ENCODE peak calls at places on chromosomes 12 and 14, in five cellular contexts. C is thoracic aorta, V is psoas muscle, Y is AG04450, M is fibroblast of lung. X is an unnamed sample.

GRCh38 chr14:101116065-101116464 is 212.5 kb upstream of the RTL1 start:
- DNase-seq in C (no peak), V (no peak), Y (no peak), M (no peak), X (no peak)

GRCh38 chr12:111635524-111635923 is 36.4 kb upstream of the ATXN2 start:
- DNase-seq in C (no peak), V (no peak), Y (no peak), M (peak), X (no peak)

GRCh38 chr12:76080729-76081415 is 3.6 kb downstream of the NAP1L1 start:
- DNase-seq in C (no peak), V (no peak), Y (no peak), M (peak), X (no peak)

GRCh38 chr12:108696111-108696995 is 35.0 kb downstream of the CORO1C start:
- DNase-seq in C (no peak), V (no peak), Y (peak), M (peak), X (no peak)

GRCh38 chr12:107415066-107415465 is 270.5 kb upstream of the PWP1 start:
- DNase-seq in C (no peak), V (no peak), Y (no peak), M (peak), X (no peak)

GRCh38 chr12:26786491-26787124 is 46.4 kb downstream of the ITPR2 start:
- DNase-seq in C (no peak), V (no peak), Y (no peak), M (no peak), X (peak)

GRCh38 chr12:4745249-4745648 is 25.0 kb downstream of the GALNT8 start:
- DNase-seq in C (no peak), V (no peak), Y (no peak), M (no peak), X (peak)

GRCh38 chr12:3133410-3133793 is 56.2 kb downstream of the TSPAN9 start:
- DNase-seq in C (no peak), V (no peak), Y (no peak), M (no peak), X (no peak)

GRCh38 chr12:131927110-131928079 is 1.7 kb upstream of the PUS1 start:
- DNase-seq in C (no peak), V (no peak), Y (no peak), M (no peak), X (no peak)

GRCh38 chr12:53499261-53500118 is at the start of gene MAP3K12:
- DNase-seq in C (no peak), V (peak), Y (no peak), M (peak), X (peak)

GRCh38 chr14:91835920-91836843 is 31.2 kb downstream of the TC2N start:
- DNase-seq in C (no peak), V (peak), Y (no peak), M (no peak), X (peak)

GRCh38 chr12:64639466-64639865 is 29.2 kb downstream of the RASSF3 start:
- DNase-seq in C (no peak), V (no peak), Y (no peak), M (no peak), X (no peak)

GRCh38 chr12:5456025-5456424 is 24.1 kb downstream of the NTF3 start:
- DNase-seq in C (no peak), V (no peak), Y (no peak), M (no peak), X (no peak)

GRCh38 chr14:73802431-73803188 is 49.0 kb upstream of the PTGR2 start:
- DNase-seq in C (no peak), V (no peak), Y (no peak), M (no peak), X (no peak)

GRCh38 chr12:65895031-65895430 is 70.7 kb downstream of the HMGA2 start:
- DNase-seq in C (no peak), V (no peak), Y (no peak), M (no peak), X (no peak)

GRCh38 chr12:57735198-57735855 is 3.2 kb downstream of the AGAP2 start:
- DNase-seq in C (no peak), V (no peak), Y (no peak), M (no peak), X (no peak)

GRCh38 chr14:60658116-60658515 is 8.8 kb upstream of the SIX1 start:
- DNase-seq in C (no peak), V (no peak), Y (no peak), M (no peak), X (no peak)

GRCh38 chr14:51539571-51540037 is 112.1 kb upstream of the FRMD6 start:
- DNase-seq in C (no peak), V (no peak), Y (peak), M (peak), X (no peak)

GRCh38 chr14:73591690-73592448 is at the start of gene ACOT4:
- DNase-seq in C (no peak), V (no peak), Y (no peak), M (peak), X (no peak)

GRCh38 chr12:114993202-114993601 is 309.2 kb upstream of the TBX3 start:
- DNase-seq in C (no peak), V (no peak), Y (no peak), M (no peak), X (no peak)

GRCh38 chr12:111773801-111774551 is 7.2 kb downstream of the ALDH2 start:
- DNase-seq in C (no peak), V (peak), Y (peak), M (peak), X (peak)

GRCh38 chr12:124913474-124914391 is 717 bp downstream of the UBC start:
- DNase-seq in C (peak), V (peak), Y (no peak), M (peak), X (peak)

GRCh38 chr14:69079188-69079742 is 73.7 kb downstream of the DCAF5 start:
- DNase-seq in C (no peak), V (no peak), Y (peak), M (peak), X (no peak)

GRCh38 chr14:106185837-106186233 is 659.5 kb downstream of the TMEM121 start:
- DNase-seq in C (no peak), V (no peak), Y (no peak), M (no peak), X (no peak)

GRCh38 chr14:34098045-34098984 is 147.4 kb upstream of the EGLN3 start:
- DNase-seq in C (no peak), V (peak), Y (no peak), M (peak), X (peak)

GRCh38 chr12:54719691-54720090 is 71.5 kb upstream of the DCD start:
- DNase-seq in C (no peak), V (no peak), Y (no peak), M (no peak), X (no peak)

GRCh38 chr14:42222924-42223471 is 616.3 kb downstream of the LRFN5 start:
- DNase-seq in C (no peak), V (no peak), Y (peak), M (peak), X (no peak)

GRCh38 chr14:51093371-51094281 is 1.3 kb downstream of the TRIM9 start:
- DNase-seq in C (no peak), V (peak), Y (no peak), M (peak), X (no peak)

GRCh38 chr12:66066071-66066928 is 64.2 kb downstream of the LLPH start:
- DNase-seq in C (no peak), V (no peak), Y (peak), M (peak), X (no peak)

GRCh38 chr14:97523936-97524335 is 726.8 kb downstream of the VRK1 start:
- DNase-seq in C (no peak), V (no peak), Y (no peak), M (peak), X (no peak)

GRCh38 chr12:54280401-54281260 is at the start of gene HNRNPA1:
- DNase-seq in C (peak), V (peak), Y (peak), M (peak), X (peak)

GRCh38 chr14:65303185-65303901 is 109.2 kb upstream of the FUT8 start:
- DNase-seq in C (no peak), V (no peak), Y (no peak), M (peak), X (no peak)

GRCh38 chr12:51370667-51371066 is 20.5 kb downstream of the GALNT6 start:
- DNase-seq in C (no peak), V (no peak), Y (no peak), M (no peak), X (no peak)

GRCh38 chr12:51373222-51373621 is 18.0 kb downstream of the GALNT6 start:
- DNase-seq in C (no peak), V (no peak), Y (no peak), M (no peak), X (no peak)

GRCh38 chr12:51369581-51369980 is 21.6 kb downstream of the GALNT6 start:
- DNase-seq in C (no peak), V (no peak), Y (no peak), M (no peak), X (no peak)

GRCh38 chr12:51372021-51372420 is 19.2 kb downstream of the GALNT6 start:
- DNase-seq in C (no peak), V (no peak), Y (no peak), M (no peak), X (no peak)

GRCh38 chr12:51371295-51371953 is 19.8 kb downstream of the GALNT6 start:
- DNase-seq in C (peak), V (peak), Y (peak), M (peak), X (peak)
- H3K27ac ChIP-seq in C (peak), V (peak), Y (peak), M (peak), X (no peak)

DNA sequence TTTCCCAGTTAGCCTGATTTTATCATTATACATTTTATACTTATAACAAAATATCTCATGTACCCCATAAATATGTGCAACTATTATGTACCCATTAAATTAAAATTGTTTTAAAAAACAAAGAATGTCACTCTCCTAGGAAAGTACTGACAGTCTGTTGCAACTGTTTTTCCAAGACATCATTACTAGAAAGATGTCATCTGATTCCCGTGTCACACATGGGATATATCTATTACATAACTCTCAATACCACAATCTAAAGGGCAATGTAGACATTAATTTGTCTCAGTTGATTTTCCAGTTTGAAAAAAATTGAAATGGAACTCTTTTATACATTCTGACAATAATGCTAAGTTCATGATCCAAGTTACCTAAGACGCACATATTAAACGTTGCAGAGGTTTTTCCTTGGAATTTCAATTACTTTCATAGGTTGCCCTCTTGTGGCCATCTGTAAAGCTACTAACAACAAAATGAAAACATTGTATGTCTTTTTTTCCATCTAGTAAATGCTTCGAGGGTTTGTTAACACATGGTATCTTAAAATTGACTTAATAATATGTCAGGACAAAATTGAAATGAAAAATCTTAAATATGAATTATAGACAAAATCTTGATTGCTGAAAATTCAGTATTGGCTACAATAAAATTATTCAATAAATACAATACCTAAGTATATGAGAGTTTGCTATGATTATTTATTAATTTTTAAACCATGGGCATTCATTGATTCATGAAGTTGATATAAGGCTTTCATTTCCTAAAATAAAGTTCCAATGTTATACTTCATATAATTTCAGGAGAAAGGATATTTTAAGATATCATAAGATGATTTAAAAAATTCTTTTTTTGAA is 131.6 kb downstream of the PPFIA2 start:
- DNase-seq in C (no peak), V (no peak), Y (peak), M (peak), X (no peak)
- TF ChIP-seq CTCF in C (peak), V (peak), Y (peak), M (peak), X (peak)

GRCh38 chr12:30853561-30854133 is 72.9 kb upstream of the TSPAN11 start:
- DNase-seq in C (no peak), V (no peak), Y (no peak), M (no peak), X (no peak)
- H3K4me3 ChIP-seq in C (no peak), V (no peak), Y (no peak), M (no peak), X (no peak)

DNA sequence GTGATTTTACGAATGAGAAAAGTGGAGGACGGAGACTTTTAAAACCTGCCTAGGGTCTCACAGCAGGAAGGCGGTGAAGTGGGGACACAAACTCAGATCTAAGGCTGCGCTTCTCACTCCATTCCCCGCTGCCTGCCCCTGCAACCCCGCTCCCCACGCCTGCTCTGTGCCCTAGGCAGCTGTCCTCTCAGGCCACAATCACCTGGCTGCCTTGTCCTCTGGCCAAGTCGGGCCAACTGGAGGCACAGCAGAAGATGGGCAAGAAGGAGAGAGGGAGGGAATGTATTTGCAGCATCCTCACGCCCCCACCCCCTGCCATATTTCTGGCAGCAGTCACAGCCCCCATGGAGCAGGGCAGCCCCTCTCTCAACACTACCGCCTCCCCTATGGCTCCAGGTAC is 94.9 kb downstream of the CHGA start:
- DNase-seq in C (no peak), V (no peak), Y (no peak), M (no peak), X (no peak)
- H3K27ac ChIP-seq in C (no peak), V (peak), Y (no peak), M (no peak), X (no peak)

GRCh38 chr12:127170271-127171180 is 1096.4 kb upstream of the TMEM132C start:
- DNase-seq in C (no peak), V (peak), Y (no peak), M (peak), X (no peak)

GRCh38 chr12:127174881-127175280 is 1092.1 kb upstream of the TMEM132C start:
- DNase-seq in C (no peak), V (no peak), Y (no peak), M (no peak), X (no peak)

GRCh38 chr12:127165567-127166392 is 1101.2 kb upstream of the TMEM132C start:
- DNase-seq in C (no peak), V (peak), Y (peak), M (peak), X (peak)

GRCh38 chr12:127172857-127173256 is 1094.1 kb upstream of the TMEM132C start:
- DNase-seq in C (no peak), V (no peak), Y (no peak), M (no peak), X (no peak)

GRCh38 chr12:127169321-127170270 is 1097.4 kb upstream of the TMEM132C start:
- DNase-seq in C (no peak), V (no peak), Y (no peak), M (peak), X (no peak)
- TF ChIP-seq CTCF in C (no peak), V (no peak), Y (no peak), M (no peak), X (no peak)

GRCh38 chr12:50055831-50056628 is 1.4 kb upstream of the ASIC1 start:
- DNase-seq in C (no peak), V (no peak), Y (no peak), M (no peak), X (no peak)
- H3K4me3 ChIP-seq in C (no peak), V (peak), Y (no peak), M (no peak), X (no peak)

GRCh38 chr12:67366530-67367196 is 97.5 kb downstream of the CAND1 start:
- DNase-seq in C (no peak), V (no peak), Y (peak), M (peak), X (no peak)
- H3K27ac ChIP-seq in C (no peak), V (no peak), Y (no peak), M (no peak), X (no peak)

DNA sequence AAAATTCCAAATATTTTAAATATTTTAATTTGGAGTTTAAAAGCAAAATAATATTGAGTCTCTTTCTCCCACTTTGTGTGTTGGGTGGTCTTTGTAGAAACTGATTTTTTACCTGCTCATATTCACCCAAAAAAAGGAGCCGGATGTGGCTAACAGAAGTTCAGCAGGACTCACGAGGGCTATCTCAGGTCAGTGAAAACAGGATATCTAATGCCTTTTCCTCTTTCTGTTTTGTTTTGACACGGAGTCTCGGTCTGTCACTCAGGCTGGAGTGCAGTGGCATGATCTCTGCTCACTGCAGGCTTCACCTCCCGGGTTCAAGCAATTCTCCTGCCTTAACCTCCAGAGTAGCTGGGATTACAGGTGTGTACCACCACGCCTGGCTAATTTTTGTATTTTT is 30.8 kb downstream of the COA8 start:
- DNase-seq in C (no peak), V (no peak), Y (no peak), M (no peak), X (no peak)
- TF ChIP-seq CTCF in C (no peak), V (no peak), Y (no peak), M (no peak), X (no peak)

X was measured in heart right ventricle.